ENCODE peak calls at places on chromosomes 1 and 21, in nine cellular contexts. K, B, F, C, Q, L, A, D and U are unnamed samples.

GRCh38 chr1:206761369-206761768 is 9.2 kb upstream of the IL19 start:
- DNase-seq in K (no peak), B (no peak), F (no peak), C (no peak), Q (no peak), L (no peak), A (no peak), D (no peak), U (no peak)

GRCh38 chr1:64470670-64471217 is 815 bp downstream of the CACHD1 start:
- DNase-seq in K (no peak), B (peak; percentile 32), F (peak; percentile 68), C (no peak), Q (peak; percentile 9), L (no peak), A (peak; percentile 38), D (peak; percentile 55), U (no peak)

GRCh38 chr1:28592314-28593071 is 428 bp downstream of the RAB42 start:
- DNase-seq in K (no peak), B (no peak), F (peak; percentile 71), C (no peak), Q (no peak), L (peak; percentile 8), A (no peak), D (no peak), U (no peak)

GRCh38 chr1:200118779-200119505 is 91.4 kb downstream of the NR5A2 start:
- DNase-seq in K (no peak), B (no peak), F (no peak), C (no peak), Q (no peak), L (no peak), A (no peak), D (peak; percentile 72), U (no peak)

GRCh38 chr1:173191011-173191410 is 16.1 kb downstream of the TNFSF4 start:
- DNase-seq in K (no peak), B (peak; percentile 31), F (no peak), C (no peak), Q (no peak), L (no peak), A (no peak), D (no peak), U (no peak)

GRCh38 chr1:114740331-114740730 is 17.5 kb downstream of the CSDE1 start:
- DNase-seq in K (no peak), B (no peak), F (no peak), C (no peak), Q (no peak), L (no peak), A (no peak), D (no peak), U (no peak)

GRCh38 chr1:189899686-189900495 is 577.8 kb downstream of the BRINP3 start:
- DNase-seq in K (no peak), B (no peak), F (no peak), C (no peak), Q (no peak), L (no peak), A (no peak), D (no peak), U (no peak)

GRCh38 chr1:156705918-156706646 is 699 bp upstream of the CRABP2 start:
- DNase-seq in K (peak; percentile 40), B (no peak), F (peak; percentile 86), C (peak; percentile 42), Q (peak; percentile 57), L (peak; percentile 78), A (no peak), D (no peak), U (peak; percentile 19)

GRCh38 chr1:192943108-192943507 is 116.1 kb downstream of the UCHL5 start:
- DNase-seq in K (no peak), B (no peak), F (no peak), C (no peak), Q (no peak), L (no peak), A (peak; percentile 56), D (no peak), U (no peak)

GRCh38 chr1:48493031-48493430 is 21.0 kb upstream of the SPATA6 start:
- DNase-seq in K (no peak), B (no peak), F (no peak), C (no peak), Q (no peak), L (no peak), A (no peak), D (no peak), U (no peak)

GRCh38 chr1:2205191-2205952 is 10.8 kb upstream of the FAAP20 start:
- DNase-seq in K (peak; percentile 86), B (peak; percentile 60), F (peak; percentile 99), C (peak; percentile 83), Q (peak; percentile 97), L (no peak), A (peak; percentile 94), D (peak; percentile 99), U (peak; percentile 89)

GRCh38 chr1:219460561-219461511 is 152.1 kb downstream of the ZC3H11B start:
- DNase-seq in K (no peak), B (peak; percentile 63), F (no peak), C (no peak), Q (no peak), L (no peak), A (peak; percentile 3), D (no peak), U (no peak)

GRCh38 chr1:31523012-31523411 is 53.3 kb upstream of the TINAGL1 start:
- DNase-seq in K (no peak), B (peak; percentile 76), F (no peak), C (no peak), Q (no peak), L (no peak), A (peak; percentile 14), D (no peak), U (no peak)

GRCh38 chr1:59432531-59433439 is 135.9 kb downstream of the FGGY start:
- DNase-seq in K (no peak), B (no peak), F (no peak), C (no peak), Q (no peak), L (no peak), A (no peak), D (no peak), U (no peak)

GRCh38 chr1:151502859-151503509 is 8.2 kb upstream of the CGN start:
- DNase-seq in K (no peak), B (no peak), F (no peak), C (no peak), Q (no peak), L (no peak), A (no peak), D (no peak), U (no peak)

GRCh38 chr1:58780586-58781452 is 3.0 kb downstream of the JUN start:
- DNase-seq in K (no peak), B (peak; percentile 46), F (no peak), C (peak; percentile 3), Q (no peak), L (peak; percentile 20), A (peak; percentile 33), D (no peak), U (peak; percentile 57)

GRCh38 chr21:18522181-18522771 is 118.7 kb upstream of the TMPRSS15 start:
- DNase-seq in K (no peak), B (no peak), F (no peak), C (no peak), Q (no peak), L (no peak), A (no peak), D (no peak), U (no peak)

GRCh38 chr1:28160677-28161328 is 15.7 kb downstream of the PTAFR start:
- DNase-seq in K (no peak), B (peak; percentile 57), F (peak; percentile 57), C (no peak), Q (no peak), L (no peak), A (peak; percentile 95), D (no peak), U (no peak)

GRCh38 chr1:15757575-15758401 is 807 bp upstream of the FBLIM1 start:
- DNase-seq in K (no peak), B (no peak), F (no peak), C (no peak), Q (peak; percentile 21), L (no peak), A (no peak), D (no peak), U (no peak)

GRCh38 chr1:29387210-29387609 is 150.9 kb downstream of the PTPRU start:
- DNase-seq in K (no peak), B (no peak), F (no peak), C (no peak), Q (no peak), L (no peak), A (no peak), D (no peak), U (no peak)

GRCh38 chr1:206705744-206706297 is 21.1 kb downstream of the MAPKAPK2 start:
- DNase-seq in K (no peak), B (no peak), F (no peak), C (no peak), Q (no peak), L (no peak), A (no peak), D (no peak), U (no peak)

GRCh38 chr1:40861227-40862003 is 748 bp downstream of the CITED4 start:
- DNase-seq in K (no peak), B (peak; percentile 41), F (peak; percentile 85), C (peak; percentile 17), Q (peak; percentile 26), L (no peak), A (peak; percentile 67), D (peak; percentile 84), U (no peak)

GRCh38 chr1:31733389-31734219 is 29.8 kb upstream of the COL16A1 start:
- DNase-seq in K (no peak), B (no peak), F (peak; percentile 33), C (no peak), Q (no peak), L (no peak), A (no peak), D (no peak), U (no peak)

GRCh38 chr1:73593804-73594203 is 604.2 kb downstream of the LRRIQ3 start:
- DNase-seq in K (no peak), B (peak; percentile 21), F (no peak), C (no peak), Q (no peak), L (no peak), A (no peak), D (no peak), U (no peak)

GRCh38 chr1:185292237-185292636 is 24.8 kb downstream of the IVNS1ABP start:
- DNase-seq in K (no peak), B (no peak), F (peak; percentile 69), C (no peak), Q (no peak), L (no peak), A (no peak), D (no peak), U (no peak)

GRCh38 chr1:3657096-3657475 is 4.8 kb downstream of the TP73 start:
- DNase-seq in K (no peak), B (no peak), F (no peak), C (no peak), Q (no peak), L (no peak), A (no peak), D (peak; percentile 18), U (no peak)

GRCh38 chr21:36428789-36429671 is 43.8 kb downstream of the CHAF1B start:
- DNase-seq in K (no peak), B (no peak), F (no peak), C (no peak), Q (no peak), L (no peak), A (peak; percentile 40), D (no peak), U (no peak)